ENCODE peak calls at places on chromosomes 4 and X, in eight cellular contexts. One of them, this sample, is unnamed.

GRCh38 chr4:121168446-121168845 is 4.3 kb upstream of the TNIP3 start:
- DNase-seq in AG10803: no peak
- DNase-seq in GM12865: peak
- DNase-seq in fibroblast of pulmonary artery: no peak
- DNase-seq in fibroblast of lung: no peak
- DNase-seq in suprapubic skin: no peak
- DNase-seq in sigmoid colon: no peak
- DNase-seq in choroid plexus epithelial cell: no peak
- DNase-seq in this sample: no peak

GRCh38 chrX:111244238-111244750 is 26.0 kb downstream of the CAPN6 start:
- DNase-seq in AG10803: peak
- DNase-seq in GM12865: peak
- DNase-seq in fibroblast of pulmonary artery: peak
- DNase-seq in fibroblast of lung: peak
- DNase-seq in suprapubic skin: no peak
- DNase-seq in sigmoid colon: no peak
- DNase-seq in choroid plexus epithelial cell: peak
- DNase-seq in this sample: no peak

GRCh38 chrX:1534321-1535168 is 2.4 kb downstream of the P2RY8 start:
- DNase-seq in AG10803: no peak
- DNase-seq in GM12865: peak
- DNase-seq in fibroblast of pulmonary artery: no peak
- DNase-seq in fibroblast of lung: no peak
- DNase-seq in suprapubic skin: no peak
- DNase-seq in sigmoid colon: no peak
- DNase-seq in choroid plexus epithelial cell: no peak
- DNase-seq in this sample: no peak

GRCh38 chr4:112279025-112279881 is 6.5 kb downstream of the TIFA start:
- DNase-seq in AG10803: no peak
- DNase-seq in GM12865: peak
- DNase-seq in fibroblast of pulmonary artery: no peak
- DNase-seq in fibroblast of lung: no peak
- DNase-seq in suprapubic skin: no peak
- DNase-seq in sigmoid colon: no peak
- DNase-seq in choroid plexus epithelial cell: peak
- DNase-seq in this sample: no peak

GRCh38 chr4:16297003-16297402 is 70.7 kb upstream of the TAPT1 start:
- DNase-seq in AG10803: peak
- DNase-seq in GM12865: no peak
- DNase-seq in fibroblast of pulmonary artery: no peak
- DNase-seq in fibroblast of lung: no peak
- DNase-seq in suprapubic skin: no peak
- DNase-seq in sigmoid colon: no peak
- DNase-seq in choroid plexus epithelial cell: no peak
- DNase-seq in this sample: no peak

GRCh38 chr4:108702960-108703359 is 52.6 kb downstream of the OSTC start:
- DNase-seq in AG10803: peak
- DNase-seq in GM12865: peak
- DNase-seq in fibroblast of pulmonary artery: peak
- DNase-seq in fibroblast of lung: peak
- DNase-seq in suprapubic skin: no peak
- DNase-seq in sigmoid colon: no peak
- DNase-seq in choroid plexus epithelial cell: peak
- DNase-seq in this sample: peak

GRCh38 chr4:181854142-181854541 is 389.1 kb upstream of the TENM3 start:
- DNase-seq in AG10803: no peak
- DNase-seq in GM12865: no peak
- DNase-seq in fibroblast of pulmonary artery: no peak
- DNase-seq in fibroblast of lung: peak
- DNase-seq in suprapubic skin: no peak
- DNase-seq in sigmoid colon: no peak
- DNase-seq in choroid plexus epithelial cell: no peak
- DNase-seq in this sample: no peak

GRCh38 chrX:5916945-5917344 is 311.7 kb downstream of the NLGN4X start:
- DNase-seq in AG10803: no peak
- DNase-seq in GM12865: peak
- DNase-seq in fibroblast of pulmonary artery: no peak
- DNase-seq in fibroblast of lung: no peak
- DNase-seq in suprapubic skin: no peak
- DNase-seq in sigmoid colon: no peak
- DNase-seq in choroid plexus epithelial cell: no peak
- DNase-seq in this sample: no peak

GRCh38 chrX:153488231-153488914 is 6.4 kb upstream of the BGN start:
- DNase-seq in AG10803: no peak
- DNase-seq in GM12865: no peak
- DNase-seq in fibroblast of pulmonary artery: peak
- DNase-seq in fibroblast of lung: peak
- DNase-seq in suprapubic skin: no peak
- DNase-seq in sigmoid colon: no peak
- DNase-seq in choroid plexus epithelial cell: peak
- DNase-seq in this sample: no peak
- H3K4me3 ChIP-seq in AG10803: no peak
- H3K4me3 ChIP-seq in GM12865: no peak
- H3K4me3 ChIP-seq in fibroblast of pulmonary artery: no peak
- H3K4me3 ChIP-seq in fibroblast of lung: no peak
- H3K4me3 ChIP-seq in suprapubic skin: no peak
- H3K4me3 ChIP-seq in sigmoid colon: no peak
- H3K4me3 ChIP-seq in choroid plexus epithelial cell: no peak
- H3K4me3 ChIP-seq in this sample: no peak

DNA sequence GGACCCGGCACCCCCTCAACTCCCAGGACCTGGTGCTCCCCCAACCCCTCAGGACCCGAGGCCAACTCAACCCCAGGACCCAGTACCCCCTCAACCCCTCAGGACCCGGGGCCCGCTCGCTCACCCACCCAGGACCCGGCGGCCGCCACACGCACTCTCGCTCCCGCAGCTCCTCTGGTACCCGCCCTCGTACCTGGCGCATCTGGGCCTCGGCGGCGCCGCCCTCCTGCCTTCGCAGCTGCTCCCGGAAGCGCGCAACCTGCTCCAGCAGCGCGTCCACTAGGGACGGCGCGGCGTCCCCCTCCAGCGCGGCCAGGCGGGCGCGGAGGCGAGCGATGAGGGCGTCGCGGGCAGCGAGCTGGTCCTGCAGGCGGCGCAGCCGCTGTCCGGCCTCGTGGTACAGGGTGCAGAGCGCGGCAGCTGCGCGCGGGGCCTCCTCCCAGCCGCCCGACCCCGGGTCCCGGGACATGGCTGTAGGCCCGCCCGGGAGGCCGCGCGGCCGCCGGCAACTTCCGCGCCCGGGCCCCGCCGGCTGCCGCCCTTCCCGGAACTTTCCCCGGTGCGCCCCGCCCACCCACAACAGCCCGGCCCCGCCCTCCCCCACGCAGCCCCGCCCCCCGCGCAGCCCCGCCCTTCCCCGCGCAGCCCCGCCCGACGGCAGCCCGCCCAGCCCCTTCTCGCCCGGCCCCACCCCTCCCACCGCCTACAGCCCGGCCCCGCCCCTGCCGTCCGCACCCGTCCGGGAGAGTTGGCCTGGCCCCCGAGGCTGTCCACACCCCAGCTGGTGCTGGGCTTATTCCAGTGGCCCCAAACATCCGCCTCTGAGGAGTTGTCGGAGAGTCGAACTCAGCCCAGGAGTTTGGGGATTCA is at the start of gene TNIP2:
- DNase-seq in AG10803: peak
- DNase-seq in GM12865: peak
- DNase-seq in fibroblast of pulmonary artery: peak
- DNase-seq in fibroblast of lung: peak
- DNase-seq in suprapubic skin: peak
- DNase-seq in sigmoid colon: peak
- DNase-seq in choroid plexus epithelial cell: peak
- DNase-seq in this sample: peak
- TF ChIP-seq CTCF in AG10803: peak
- TF ChIP-seq CTCF in GM12865: no peak
- TF ChIP-seq CTCF in fibroblast of pulmonary artery: peak
- TF ChIP-seq CTCF in fibroblast of lung: peak
- TF ChIP-seq CTCF in suprapubic skin: peak
- TF ChIP-seq CTCF in sigmoid colon: peak
- TF ChIP-seq CTCF in choroid plexus epithelial cell: no peak
- TF ChIP-seq CTCF in this sample: no peak

GRCh38 chr4:110472583-110473329 is 3.2 kb upstream of the ENPEP start:
- DNase-seq in AG10803: no peak
- DNase-seq in GM12865: no peak
- DNase-seq in fibroblast of pulmonary artery: no peak
- DNase-seq in fibroblast of lung: peak
- DNase-seq in suprapubic skin: no peak
- DNase-seq in sigmoid colon: no peak
- DNase-seq in choroid plexus epithelial cell: peak
- DNase-seq in this sample: no peak

GRCh38 chr4:110477836-110478235 is 1.9 kb downstream of the ENPEP start:
- DNase-seq in AG10803: no peak
- DNase-seq in GM12865: no peak
- DNase-seq in fibroblast of pulmonary artery: no peak
- DNase-seq in fibroblast of lung: no peak
- DNase-seq in suprapubic skin: no peak
- DNase-seq in sigmoid colon: no peak
- DNase-seq in choroid plexus epithelial cell: no peak
- DNase-seq in this sample: no peak

GRCh38 chr4:110480031-110480549 is 4.1 kb downstream of the ENPEP start:
- DNase-seq in AG10803: peak
- DNase-seq in GM12865: no peak
- DNase-seq in fibroblast of pulmonary artery: peak
- DNase-seq in fibroblast of lung: peak
- DNase-seq in suprapubic skin: no peak
- DNase-seq in sigmoid colon: no peak
- DNase-seq in choroid plexus epithelial cell: peak
- DNase-seq in this sample: no peak

GRCh38 chr4:110480741-110481271 is 4.9 kb downstream of the ENPEP start:
- DNase-seq in AG10803: peak
- DNase-seq in GM12865: no peak
- DNase-seq in fibroblast of pulmonary artery: peak
- DNase-seq in fibroblast of lung: peak
- DNase-seq in suprapubic skin: no peak
- DNase-seq in sigmoid colon: no peak
- DNase-seq in choroid plexus epithelial cell: no peak
- DNase-seq in this sample: no peak

GRCh38 chr4:110475881-110476818 is at the start of gene ENPEP:
- DNase-seq in AG10803: peak
- DNase-seq in GM12865: no peak
- DNase-seq in fibroblast of pulmonary artery: peak
- DNase-seq in fibroblast of lung: peak
- DNase-seq in suprapubic skin: no peak
- DNase-seq in sigmoid colon: peak
- DNase-seq in choroid plexus epithelial cell: peak
- DNase-seq in this sample: no peak
- H3K4me3 ChIP-seq in AG10803: peak
- H3K4me3 ChIP-seq in GM12865: no peak
- H3K4me3 ChIP-seq in fibroblast of pulmonary artery: peak
- H3K4me3 ChIP-seq in fibroblast of lung: peak
- H3K4me3 ChIP-seq in suprapubic skin: peak
- H3K4me3 ChIP-seq in sigmoid colon: peak
- H3K4me3 ChIP-seq in choroid plexus epithelial cell: peak
- H3K4me3 ChIP-seq in this sample: peak

DNA sequence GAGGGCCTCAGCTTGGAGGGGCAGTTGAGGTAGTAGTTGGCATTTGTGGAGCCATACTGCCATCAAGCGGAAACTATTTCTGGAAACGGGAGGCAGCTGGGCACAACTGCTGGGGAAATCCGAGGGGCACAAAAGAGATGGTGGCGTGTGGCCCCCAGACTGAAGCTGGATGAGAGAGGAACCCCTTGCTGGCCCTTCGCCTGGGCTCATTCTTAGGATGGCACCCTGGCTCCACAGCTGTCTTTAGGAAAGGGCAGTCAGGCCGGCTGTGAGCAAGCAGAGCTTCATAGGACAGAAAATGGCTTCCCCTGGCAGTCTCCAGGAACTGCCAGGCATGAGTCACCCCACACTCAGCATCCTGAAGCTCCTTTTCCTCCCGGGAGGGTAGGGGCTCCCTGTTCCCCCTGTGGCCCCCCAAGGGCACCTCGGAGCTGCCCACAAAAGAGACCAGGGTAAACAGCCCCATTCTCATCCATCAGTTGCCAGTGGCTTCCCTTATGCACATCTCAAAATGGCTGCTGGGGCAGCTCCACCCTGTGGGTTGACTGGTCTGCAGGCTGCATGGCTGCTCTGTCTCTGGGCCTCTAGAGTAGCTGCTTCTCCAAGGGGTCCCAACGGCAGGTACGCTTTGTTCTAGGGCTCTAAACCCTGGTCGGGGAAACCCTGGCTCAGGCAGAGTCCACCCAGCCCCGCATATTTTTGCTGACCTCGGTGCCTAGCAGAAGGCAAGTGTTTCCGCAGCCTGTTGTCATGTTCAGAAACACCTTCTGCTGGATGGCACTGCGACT is 64.7 kb downstream of the NBDY start:
- DNase-seq in AG10803: no peak
- DNase-seq in GM12865: no peak
- DNase-seq in fibroblast of pulmonary artery: no peak
- DNase-seq in fibroblast of lung: peak
- DNase-seq in suprapubic skin: no peak
- DNase-seq in sigmoid colon: peak
- DNase-seq in choroid plexus epithelial cell: no peak
- DNase-seq in this sample: no peak
- TF ChIP-seq CTCF in AG10803: no peak
- TF ChIP-seq CTCF in GM12865: no peak
- TF ChIP-seq CTCF in fibroblast of pulmonary artery: no peak
- TF ChIP-seq CTCF in fibroblast of lung: no peak
- TF ChIP-seq CTCF in suprapubic skin: no peak
- TF ChIP-seq CTCF in sigmoid colon: no peak
- TF ChIP-seq CTCF in choroid plexus epithelial cell: no peak
- TF ChIP-seq CTCF in this sample: no peak

DNA sequence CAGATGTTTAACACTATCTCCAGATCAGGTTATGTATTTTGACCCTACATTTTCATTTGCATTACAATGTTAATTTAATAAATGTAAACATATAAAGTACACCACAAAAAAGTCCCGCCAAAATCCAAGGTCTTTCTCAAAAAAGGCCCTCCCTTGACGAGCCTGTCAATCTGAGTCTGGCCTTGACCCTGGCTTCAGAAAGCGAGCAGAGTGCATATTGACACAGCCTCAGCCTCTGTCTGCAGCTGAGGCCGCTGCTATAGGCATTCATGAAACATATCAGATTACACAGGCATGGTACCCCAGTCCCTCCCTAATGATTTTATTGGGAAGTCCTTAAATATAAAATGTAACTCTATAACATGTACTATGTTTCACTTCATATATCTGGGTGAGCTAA is 6.2 kb downstream of the MBNL3 start:
- DNase-seq in AG10803: no peak
- DNase-seq in GM12865: no peak
- DNase-seq in fibroblast of pulmonary artery: no peak
- DNase-seq in fibroblast of lung: no peak
- DNase-seq in suprapubic skin: no peak
- DNase-seq in sigmoid colon: no peak
- DNase-seq in choroid plexus epithelial cell: no peak
- DNase-seq in this sample: no peak
- H3K4me3 ChIP-seq in AG10803: no peak
- H3K4me3 ChIP-seq in GM12865: no peak
- H3K4me3 ChIP-seq in fibroblast of pulmonary artery: no peak
- H3K4me3 ChIP-seq in fibroblast of lung: no peak
- H3K4me3 ChIP-seq in suprapubic skin: no peak
- H3K4me3 ChIP-seq in sigmoid colon: no peak
- H3K4me3 ChIP-seq in choroid plexus epithelial cell: no peak
- H3K4me3 ChIP-seq in this sample: no peak

This sample was measured in kidney epithelial cell.